ENCODE peak calls at places on chromosomes 2 and 18, in four cellular contexts. K is astrocyte of the cerebellum, U is small intestine, Q is astrocyte of the hippocampus. Y is an unnamed sample.

GRCh38 chr2:59276033-59276432 is 1034.9 kb upstream of the FANCL start:
- DNase-seq in K (no peak), U (no peak), Q (no peak), Y (no peak)

GRCh38 chr2:9228781-9229469 is 22.3 kb downstream of the ASAP2 start:
- DNase-seq in U (no peak), Q (no peak), K (no peak), Y (no peak)

GRCh38 chr18:3224223-3224622 is 4.5 kb upstream of the MYOM1 start:
- DNase-seq in Q (no peak), K (no peak), U (no peak), Y (no peak)

GRCh38 chr2:129888461-129888860 is 91.0 kb upstream of the RAB6C start:
- DNase-seq in K (no peak), Q (no peak), U (no peak), Y (no peak)

GRCh38 chr18:2848145-2848878 is 1.5 kb downstream of the EMILIN2 start:
- DNase-seq in K (no peak), U (no peak), Q (no peak), Y (no peak)

GRCh38 chr18:79241755-79242154 is 154.0 kb upstream of the NFATC1 start:
- DNase-seq in Q (no peak), U (no peak), K (no peak), Y (no peak)

GRCh38 chr2:222897898-222898297 is 37.1 kb downstream of the ACSL3 start:
- DNase-seq in U (no peak), K (no peak), Q (no peak), Y (no peak)

GRCh38 chr2:200242553-200242952 is 63.9 kb upstream of the SPATS2L start:
- DNase-seq in Q (no peak), K (no peak), U (no peak), Y (no peak)

GRCh38 chr2:5921081-5921642 is 229.0 kb downstream of the SOX11 start:
- DNase-seq in U (peak), Q (no peak), K (no peak), Y (no peak)

GRCh38 chr2:200787351-200788128 is 24.2 kb upstream of the BZW1 start:
- DNase-seq in U (no peak), K (peak), Q (peak), Y (peak)

GRCh38 chr2:241950878-241951331 is 81.4 kb downstream of the RTP5 start:
- DNase-seq in Q (peak), K (peak), U (peak), Y (peak)

GRCh38 chr18:71831039-71831438 is 713.1 kb downstream of the CBLN2 start:
- DNase-seq in Q (peak), K (peak), U (no peak), Y (no peak)

GRCh38 chr18:21257383-21257782 is 15.4 kb downstream of the GREB1L start:
- DNase-seq in K (no peak), Q (peak), U (no peak), Y (no peak)